ENCODE peak calls at places on chromosomes 11 and 22, in five cellular contexts. One of them, this sample, is unnamed.

GRCh38 chr22:49951001-49951677 is 9.4 kb upstream of the PIM3 start:
- DNase-seq in CD8-positive, alpha-beta T cell: no peak
- DNase-seq in activated T-cell treated with anti-CD3 and anti-CD28 coated beads, Interleukin-2, amount 50 U/mL, for 4 hours: peak
- DNase-seq in lung microvascular endothelial cell: no peak
- DNase-seq in amygdala: no peak
- DNase-seq in this sample: no peak

GRCh38 chr11:47992959-47993820 is 12.8 kb downstream of the PTPRJ start:
- DNase-seq in CD8-positive, alpha-beta T cell: no peak
- DNase-seq in activated T-cell treated with anti-CD3 and anti-CD28 coated beads, Interleukin-2, amount 50 U/mL, for 4 hours: no peak
- DNase-seq in lung microvascular endothelial cell: no peak
- DNase-seq in amygdala: no peak
- DNase-seq in this sample: peak

GRCh38 chr11:66224226-66224850 is 44.1 kb upstream of the RAB1B start:
- DNase-seq in CD8-positive, alpha-beta T cell: no peak
- DNase-seq in activated T-cell treated with anti-CD3 and anti-CD28 coated beads, Interleukin-2, amount 50 U/mL, for 4 hours: no peak
- DNase-seq in lung microvascular endothelial cell: no peak
- DNase-seq in amygdala: no peak
- DNase-seq in this sample: no peak

GRCh38 chr11:1224491-1225385 is 1.9 kb downstream of the MUC5B start:
- DNase-seq in CD8-positive, alpha-beta T cell: peak
- DNase-seq in activated T-cell treated with anti-CD3 and anti-CD28 coated beads, Interleukin-2, amount 50 U/mL, for 4 hours: no peak
- DNase-seq in lung microvascular endothelial cell: no peak
- DNase-seq in amygdala: no peak
- DNase-seq in this sample: no peak

GRCh38 chr11:10373340-10373739 is 68.5 kb downstream of the ADM start:
- DNase-seq in CD8-positive, alpha-beta T cell: no peak
- DNase-seq in activated T-cell treated with anti-CD3 and anti-CD28 coated beads, Interleukin-2, amount 50 U/mL, for 4 hours: no peak
- DNase-seq in lung microvascular endothelial cell: no peak
- DNase-seq in amygdala: no peak
- DNase-seq in this sample: no peak

GRCh38 chr11:115119136-115119535 is 385.1 kb downstream of the CADM1 start:
- DNase-seq in CD8-positive, alpha-beta T cell: no peak
- DNase-seq in activated T-cell treated with anti-CD3 and anti-CD28 coated beads, Interleukin-2, amount 50 U/mL, for 4 hours: no peak
- DNase-seq in lung microvascular endothelial cell: no peak
- DNase-seq in amygdala: no peak
- DNase-seq in this sample: no peak

GRCh38 chr11:66782726-66783125 is 53.7 kb upstream of the SPTBN2 start:
- DNase-seq in CD8-positive, alpha-beta T cell: no peak
- DNase-seq in activated T-cell treated with anti-CD3 and anti-CD28 coated beads, Interleukin-2, amount 50 U/mL, for 4 hours: no peak
- DNase-seq in lung microvascular endothelial cell: no peak
- DNase-seq in amygdala: no peak
- DNase-seq in this sample: no peak

GRCh38 chr11:44946268-44946667 is 4.4 kb downstream of the TP53I11 start:
- DNase-seq in CD8-positive, alpha-beta T cell: no peak
- DNase-seq in activated T-cell treated with anti-CD3 and anti-CD28 coated beads, Interleukin-2, amount 50 U/mL, for 4 hours: no peak
- DNase-seq in lung microvascular endothelial cell: no peak
- DNase-seq in amygdala: no peak
- DNase-seq in this sample: no peak

GRCh38 chr11:95358516-95359322 is 127.7 kb upstream of the SESN3 start:
- DNase-seq in CD8-positive, alpha-beta T cell: no peak
- DNase-seq in activated T-cell treated with anti-CD3 and anti-CD28 coated beads, Interleukin-2, amount 50 U/mL, for 4 hours: no peak
- DNase-seq in lung microvascular endothelial cell: peak
- DNase-seq in amygdala: no peak
- DNase-seq in this sample: no peak

GRCh38 chr11:127610787-127611186 is 610.2 kb upstream of the KIRREL3 start:
- DNase-seq in CD8-positive, alpha-beta T cell: no peak
- DNase-seq in activated T-cell treated with anti-CD3 and anti-CD28 coated beads, Interleukin-2, amount 50 U/mL, for 4 hours: no peak
- DNase-seq in lung microvascular endothelial cell: no peak
- DNase-seq in amygdala: no peak
- DNase-seq in this sample: no peak

GRCh38 chr22:42642801-42643631 is 2.6 kb upstream of the ATP5MGL start:
- DNase-seq in CD8-positive, alpha-beta T cell: no peak
- DNase-seq in activated T-cell treated with anti-CD3 and anti-CD28 coated beads, Interleukin-2, amount 50 U/mL, for 4 hours: no peak
- DNase-seq in lung microvascular endothelial cell: no peak
- DNase-seq in amygdala: no peak
- DNase-seq in this sample: peak

GRCh38 chr11:90453525-90453924 is 230.7 kb upstream of the CHORDC1 start:
- DNase-seq in CD8-positive, alpha-beta T cell: no peak
- DNase-seq in activated T-cell treated with anti-CD3 and anti-CD28 coated beads, Interleukin-2, amount 50 U/mL, for 4 hours: no peak
- DNase-seq in lung microvascular endothelial cell: no peak
- DNase-seq in amygdala: no peak
- DNase-seq in this sample: no peak

GRCh38 chr11:23078289-23078971 is 218.2 kb upstream of the CCDC179 start:
- DNase-seq in CD8-positive, alpha-beta T cell: no peak
- DNase-seq in activated T-cell treated with anti-CD3 and anti-CD28 coated beads, Interleukin-2, amount 50 U/mL, for 4 hours: no peak
- DNase-seq in lung microvascular endothelial cell: no peak
- DNase-seq in amygdala: no peak
- DNase-seq in this sample: no peak

GRCh38 chr11:65498042-65498726 is 661 bp upstream of the MALAT1 start:
- DNase-seq in CD8-positive, alpha-beta T cell: peak
- DNase-seq in activated T-cell treated with anti-CD3 and anti-CD28 coated beads, Interleukin-2, amount 50 U/mL, for 4 hours: peak
- DNase-seq in lung microvascular endothelial cell: peak
- DNase-seq in amygdala: no peak
- DNase-seq in this sample: peak

GRCh38 chr11:113796663-113797259 is 17.2 kb downstream of the CLDN25 start:
- DNase-seq in CD8-positive, alpha-beta T cell: no peak
- DNase-seq in activated T-cell treated with anti-CD3 and anti-CD28 coated beads, Interleukin-2, amount 50 U/mL, for 4 hours: no peak
- DNase-seq in lung microvascular endothelial cell: peak
- DNase-seq in amygdala: peak
- DNase-seq in this sample: peak

GRCh38 chr11:34192481-34193401 is 87.3 kb downstream of the NAT10 start:
- DNase-seq in CD8-positive, alpha-beta T cell: no peak
- DNase-seq in activated T-cell treated with anti-CD3 and anti-CD28 coated beads, Interleukin-2, amount 50 U/mL, for 4 hours: no peak
- DNase-seq in lung microvascular endothelial cell: no peak
- DNase-seq in amygdala: no peak
- DNase-seq in this sample: no peak

GRCh38 chr11:18727499-18728236 is 1.7 kb upstream of the IGSF22 start:
- DNase-seq in CD8-positive, alpha-beta T cell: peak
- DNase-seq in activated T-cell treated with anti-CD3 and anti-CD28 coated beads, Interleukin-2, amount 50 U/mL, for 4 hours: peak
- DNase-seq in lung microvascular endothelial cell: peak
- DNase-seq in amygdala: no peak
- DNase-seq in this sample: peak

GRCh38 chr11:118267486-118267885 is 3.4 kb upstream of the MPZL2 start:
- DNase-seq in CD8-positive, alpha-beta T cell: no peak
- DNase-seq in activated T-cell treated with anti-CD3 and anti-CD28 coated beads, Interleukin-2, amount 50 U/mL, for 4 hours: no peak
- DNase-seq in lung microvascular endothelial cell: no peak
- DNase-seq in amygdala: no peak
- DNase-seq in this sample: no peak

GRCh38 chr11:10318527-10318802 is 13.6 kb downstream of the ADM start:
- DNase-seq in CD8-positive, alpha-beta T cell: no peak
- DNase-seq in activated T-cell treated with anti-CD3 and anti-CD28 coated beads, Interleukin-2, amount 50 U/mL, for 4 hours: no peak
- DNase-seq in lung microvascular endothelial cell: no peak
- DNase-seq in amygdala: no peak
- DNase-seq in this sample: no peak

GRCh38 chr11:118980191-118980881 is 8.8 kb downstream of the FOXR1 start:
- DNase-seq in CD8-positive, alpha-beta T cell: no peak
- DNase-seq in activated T-cell treated with anti-CD3 and anti-CD28 coated beads, Interleukin-2, amount 50 U/mL, for 4 hours: no peak
- DNase-seq in lung microvascular endothelial cell: no peak
- DNase-seq in amygdala: no peak
- DNase-seq in this sample: no peak

GRCh38 chr22:47188337-47189055 is 426.0 kb downstream of the TBC1D22A start:
- DNase-seq in CD8-positive, alpha-beta T cell: no peak
- DNase-seq in activated T-cell treated with anti-CD3 and anti-CD28 coated beads, Interleukin-2, amount 50 U/mL, for 4 hours: peak
- DNase-seq in lung microvascular endothelial cell: no peak
- DNase-seq in amygdala: no peak
- DNase-seq in this sample: no peak

GRCh38 chr22:41681616-41682015 is 7.1 kb downstream of the SNU13 start:
- DNase-seq in CD8-positive, alpha-beta T cell: peak
- DNase-seq in activated T-cell treated with anti-CD3 and anti-CD28 coated beads, Interleukin-2, amount 50 U/mL, for 4 hours: peak
- DNase-seq in lung microvascular endothelial cell: no peak
- DNase-seq in amygdala: no peak
- DNase-seq in this sample: no peak

GRCh38 chr11:78742430-78742829 is 167.8 kb upstream of the NARS2 start:
- DNase-seq in CD8-positive, alpha-beta T cell: no peak
- DNase-seq in activated T-cell treated with anti-CD3 and anti-CD28 coated beads, Interleukin-2, amount 50 U/mL, for 4 hours: no peak
- DNase-seq in lung microvascular endothelial cell: no peak
- DNase-seq in amygdala: no peak
- DNase-seq in this sample: no peak

GRCh38 chr11:44564198-44564597 is 1.3 kb upstream of the CD82 start:
- DNase-seq in CD8-positive, alpha-beta T cell: no peak
- DNase-seq in activated T-cell treated with anti-CD3 and anti-CD28 coated beads, Interleukin-2, amount 50 U/mL, for 4 hours: no peak
- DNase-seq in lung microvascular endothelial cell: peak
- DNase-seq in amygdala: no peak
- DNase-seq in this sample: no peak

GRCh38 chr11:12725047-12725862 is 51.0 kb downstream of the TEAD1 start:
- DNase-seq in CD8-positive, alpha-beta T cell: no peak
- DNase-seq in activated T-cell treated with anti-CD3 and anti-CD28 coated beads, Interleukin-2, amount 50 U/mL, for 4 hours: no peak
- DNase-seq in lung microvascular endothelial cell: no peak
- DNase-seq in amygdala: no peak
- DNase-seq in this sample: no peak

GRCh38 chr11:69497221-69497787 is 15.8 kb downstream of the LINC01488 start:
- DNase-seq in CD8-positive, alpha-beta T cell: no peak
- DNase-seq in activated T-cell treated with anti-CD3 and anti-CD28 coated beads, Interleukin-2, amount 50 U/mL, for 4 hours: no peak
- DNase-seq in lung microvascular endothelial cell: peak
- DNase-seq in amygdala: peak
- DNase-seq in this sample: peak

GRCh38 chr22:37563153-37564081 is 3.1 kb downstream of the CDC42EP1 start:
- DNase-seq in CD8-positive, alpha-beta T cell: peak
- DNase-seq in activated T-cell treated with anti-CD3 and anti-CD28 coated beads, Interleukin-2, amount 50 U/mL, for 4 hours: no peak
- DNase-seq in lung microvascular endothelial cell: peak
- DNase-seq in amygdala: peak
- DNase-seq in this sample: no peak

GRCh38 chr22:49112661-49113626 is 714.7 kb downstream of the BRD1 start:
- DNase-seq in CD8-positive, alpha-beta T cell: no peak
- DNase-seq in activated T-cell treated with anti-CD3 and anti-CD28 coated beads, Interleukin-2, amount 50 U/mL, for 4 hours: no peak
- DNase-seq in lung microvascular endothelial cell: no peak
- DNase-seq in amygdala: no peak
- DNase-seq in this sample: no peak

GRCh38 chr11:299951-300735 is 817 bp upstream of the IFITM5 start:
- DNase-seq in CD8-positive, alpha-beta T cell: peak
- DNase-seq in activated T-cell treated with anti-CD3 and anti-CD28 coated beads, Interleukin-2, amount 50 U/mL, for 4 hours: no peak
- DNase-seq in lung microvascular endothelial cell: no peak
- DNase-seq in amygdala: no peak
- DNase-seq in this sample: no peak

GRCh38 chr22:46996595-46997310 is 234.3 kb downstream of the TBC1D22A start:
- DNase-seq in CD8-positive, alpha-beta T cell: no peak
- DNase-seq in activated T-cell treated with anti-CD3 and anti-CD28 coated beads, Interleukin-2, amount 50 U/mL, for 4 hours: no peak
- DNase-seq in lung microvascular endothelial cell: peak
- DNase-seq in amygdala: no peak
- DNase-seq in this sample: no peak

GRCh38 chr11:123249354-123249753 is 54.3 kb upstream of the CLMP start:
- DNase-seq in CD8-positive, alpha-beta T cell: no peak
- DNase-seq in activated T-cell treated with anti-CD3 and anti-CD28 coated beads, Interleukin-2, amount 50 U/mL, for 4 hours: no peak
- DNase-seq in lung microvascular endothelial cell: no peak
- DNase-seq in amygdala: no peak
- DNase-seq in this sample: no peak

GRCh38 chr22:36977401-36977861 is 41.8 kb downstream of the TST start:
- DNase-seq in CD8-positive, alpha-beta T cell: peak
- DNase-seq in activated T-cell treated with anti-CD3 and anti-CD28 coated beads, Interleukin-2, amount 50 U/mL, for 4 hours: peak
- DNase-seq in lung microvascular endothelial cell: peak
- DNase-seq in amygdala: no peak
- DNase-seq in this sample: peak

GRCh38 chr11:128036556-128037093 is 550.7 kb downstream of the ETS1 start:
- DNase-seq in CD8-positive, alpha-beta T cell: no peak
- DNase-seq in activated T-cell treated with anti-CD3 and anti-CD28 coated beads, Interleukin-2, amount 50 U/mL, for 4 hours: no peak
- DNase-seq in lung microvascular endothelial cell: no peak
- DNase-seq in amygdala: no peak
- DNase-seq in this sample: no peak

GRCh38 chr11:68370211-68371111 is 58.1 kb downstream of the LRP5 start:
- DNase-seq in CD8-positive, alpha-beta T cell: no peak
- DNase-seq in activated T-cell treated with anti-CD3 and anti-CD28 coated beads, Interleukin-2, amount 50 U/mL, for 4 hours: no peak
- DNase-seq in lung microvascular endothelial cell: no peak
- DNase-seq in amygdala: no peak
- DNase-seq in this sample: no peak

GRCh38 chr22:48173061-48173849 is 1410.8 kb downstream of the TBC1D22A start:
- DNase-seq in CD8-positive, alpha-beta T cell: no peak
- DNase-seq in activated T-cell treated with anti-CD3 and anti-CD28 coated beads, Interleukin-2, amount 50 U/mL, for 4 hours: no peak
- DNase-seq in lung microvascular endothelial cell: no peak
- DNase-seq in amygdala: no peak
- DNase-seq in this sample: no peak

GRCh38 chr11:13343931-13344717 is 66.5 kb downstream of the BMAL1 start:
- DNase-seq in CD8-positive, alpha-beta T cell: peak
- DNase-seq in activated T-cell treated with anti-CD3 and anti-CD28 coated beads, Interleukin-2, amount 50 U/mL, for 4 hours: peak
- DNase-seq in lung microvascular endothelial cell: peak
- DNase-seq in amygdala: no peak
- DNase-seq in this sample: peak

GRCh38 chr22:28441720-28442263 is 237.8 kb downstream of the TTC28 start:
- DNase-seq in CD8-positive, alpha-beta T cell: no peak
- DNase-seq in activated T-cell treated with anti-CD3 and anti-CD28 coated beads, Interleukin-2, amount 50 U/mL, for 4 hours: no peak
- DNase-seq in lung microvascular endothelial cell: peak
- DNase-seq in amygdala: no peak
- DNase-seq in this sample: no peak